ENCODE peak calls at places on chromosome X, in four cellular contexts. Q, S, P and Z are unnamed samples.

GRCh38 chrX:88937616-88938015 is 190.6 kb downstream of the CPXCR1 start:
- DNase-seq in P (no peak), S (no peak), Q (no peak), Z (no peak)

GRCh38 chrX:38220024-38220935 is at the start of gene SRPX:
- DNase-seq in P (peak), S (peak), Q (no peak), Z (peak)

GRCh38 chrX:104310084-104310483 is 55.4 kb upstream of the ESX1 start:
- DNase-seq in S (peak), Q (no peak), P (no peak), Z (no peak)

GRCh38 chrX:152925835-152926234 is 28.0 kb downstream of the ZNF185 start:
- DNase-seq in Q (no peak), S (no peak), P (no peak), Z (no peak)

GRCh38 chrX:150767475-150768131 is 74.4 kb downstream of the MTMR1 start:
- DNase-seq in P (no peak), S (peak), Q (no peak), Z (no peak)

GRCh38 chrX:37332987-37333658 is 16.0 kb upstream of the PRRG1 start:
- DNase-seq in Q (no peak), P (no peak), S (no peak), Z (no peak)

GRCh38 chrX:22164770-22165388 is 107.8 kb upstream of the CBLL2 start:
- DNase-seq in S (no peak), Q (no peak), P (no peak), Z (no peak)

GRCh38 chrX:54794004-54794403 is 4.1 kb downstream of the ITIH6 start:
- DNase-seq in S (no peak), Q (no peak), P (no peak), Z (no peak)

GRCh38 chrX:20029728-20030127 is 38.9 kb upstream of the BCLAF3 start:
- DNase-seq in Q (peak), S (no peak), P (no peak), Z (no peak)
- TF ChIP-seq NR3C1 in Q (no peak), S (no peak), P (no peak), Z (no peak)

GRCh38 chrX:137118536-137118935 is 84.7 kb upstream of the GPR101 start:
- DNase-seq in P (no peak), Q (no peak), S (no peak), Z (no peak)
- TF ChIP-seq NR3C1 in P (no peak), Q (no peak), S (no peak), Z (no peak)

GRCh38 chrX:131577999-131578734 is 34.3 kb downstream of the OR13H1 start:
- DNase-seq in P (no peak), S (no peak), Q (no peak), Z (no peak)

GRCh38 chrX:131577433-131577832 is 33.6 kb downstream of the OR13H1 start:
- DNase-seq in Q (no peak), S (no peak), P (no peak), Z (no peak)

GRCh38 chrX:131571348-131571747 is 27.5 kb downstream of the OR13H1 start:
- DNase-seq in S (no peak), Q (no peak), P (no peak), Z (no peak)

GRCh38 chrX:131572372-131573014 is 28.6 kb downstream of the OR13H1 start:
- DNase-seq in S (no peak), Q (no peak), P (no peak), Z (no peak)
- TF ChIP-seq NR3C1 in S (no peak), Q (no peak), P (no peak), Z (no peak)

GRCh38 chrX:44019911-44020310 is 46.7 kb upstream of the NDP start:
- DNase-seq in P (no peak), Q (no peak), S (no peak), Z (no peak)

GRCh38 chrX:44022964-44023363 is 49.8 kb upstream of the NDP start:
- DNase-seq in Q (no peak), S (no peak), P (no peak), Z (no peak)

GRCh38 chrX:44020693-44021092 is 47.5 kb upstream of the NDP start:
- DNase-seq in S (no peak), Q (no peak), P (no peak), Z (no peak)

DNA sequence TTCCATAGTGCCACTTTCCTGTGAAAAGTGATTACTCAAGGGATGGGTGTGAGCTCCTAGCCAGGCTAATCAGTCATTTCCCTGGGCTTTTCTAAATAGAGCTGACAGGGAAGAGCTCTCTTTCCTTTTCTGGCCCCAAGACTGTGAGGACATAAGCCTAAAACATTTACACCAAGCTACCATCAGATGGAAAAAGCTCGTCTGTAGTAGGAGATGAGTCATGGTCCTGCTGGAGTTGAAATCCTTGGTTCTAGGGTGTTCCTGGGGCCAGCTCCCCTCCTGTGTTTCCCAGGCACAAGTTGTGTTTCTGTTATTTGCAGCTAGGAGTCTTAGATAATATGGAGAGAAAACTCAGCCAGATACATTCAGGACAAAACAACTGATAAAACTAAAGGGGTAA is 52.4 kb upstream of the NDP start:
- DNase-seq in S (no peak), Q (no peak), P (no peak), Z (no peak)
- TF ChIP-seq NR3C1 in S (no peak), Q (no peak), P (no peak), Z (no peak)

DNA sequence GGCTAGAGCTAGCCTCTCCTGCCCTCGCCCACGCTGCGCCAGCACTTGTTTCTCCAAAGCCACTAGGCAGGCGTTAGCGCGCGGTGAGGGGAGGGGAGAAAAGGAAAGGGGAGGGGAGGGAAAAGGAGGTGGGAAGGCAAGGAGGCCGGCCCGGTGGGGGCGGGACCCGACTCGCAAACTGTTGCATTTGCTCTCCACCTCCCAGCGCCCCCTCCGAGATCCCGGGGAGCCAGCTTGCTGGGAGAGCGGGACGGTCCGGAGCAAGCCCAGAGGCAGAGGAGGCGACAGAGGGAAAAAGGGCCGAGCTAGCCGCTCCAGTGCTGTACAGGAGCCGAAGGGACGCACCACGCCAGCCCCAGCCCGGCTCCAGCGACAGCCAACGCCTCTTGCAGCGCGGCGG is at the start of gene AR:
- DNase-seq in Q (no peak), P (peak), S (no peak), Z (peak)
- TF ChIP-seq NR3C1 in Q (no peak), P (no peak), S (no peak), Z (no peak)